ENCODE peak calls at places on chromosomes 13 and 19, in eight cellular contexts. One of them, this sample, is unnamed. For H3K27me3, the result is how much of the 10 kb centered on the place peaks cover.

GRCh38 chr13:44050450-44051063 is 170.9 kb downstream of the LACC1 start:
- DNase-seq in colonic mucosa: no peak
- DNase-seq in psoas muscle: no peak
- DNase-seq in AG04450: no peak
- DNase-seq in body of pancreas: no peak
- DNase-seq in MM.1S: peak
- DNase-seq in tibial nerve: no peak
- DNase-seq in H7: no peak
- DNase-seq in this sample: no peak

GRCh38 chr19:4652075-4652474 is 12.8 kb downstream of the TNFAIP8L1 start:
- DNase-seq in colonic mucosa: no peak
- DNase-seq in psoas muscle: no peak
- DNase-seq in AG04450: no peak
- DNase-seq in body of pancreas: no peak
- DNase-seq in MM.1S: no peak
- DNase-seq in tibial nerve: no peak
- DNase-seq in H7: no peak
- DNase-seq in this sample: no peak

GRCh38 chr19:33374406-33374703 is 846 bp downstream of the CEBPG start:
- DNase-seq in colonic mucosa: no peak
- DNase-seq in psoas muscle: no peak
- DNase-seq in AG04450: no peak
- DNase-seq in body of pancreas: peak
- DNase-seq in MM.1S: no peak
- DNase-seq in tibial nerve: no peak
- DNase-seq in H7: peak
- DNase-seq in this sample: no peak

GRCh38 chr19:30512748-30513389 is 140.7 kb downstream of the ZNF536 start:
- DNase-seq in colonic mucosa: no peak
- DNase-seq in psoas muscle: no peak
- DNase-seq in AG04450: no peak
- DNase-seq in body of pancreas: no peak
- DNase-seq in MM.1S: no peak
- DNase-seq in tibial nerve: no peak
- DNase-seq in H7: no peak
- DNase-seq in this sample: no peak

GRCh38 chr19:46759817-46760333 is 13.6 kb upstream of the STRN4 start:
- DNase-seq in colonic mucosa: no peak
- DNase-seq in psoas muscle: peak
- DNase-seq in AG04450: peak
- DNase-seq in body of pancreas: peak
- DNase-seq in MM.1S: no peak
- DNase-seq in tibial nerve: peak
- DNase-seq in H7: peak
- DNase-seq in this sample: no peak

GRCh38 chr13:62113145-62113544 is 697.5 kb upstream of the PCDH20 start:
- DNase-seq in colonic mucosa: no peak
- DNase-seq in psoas muscle: no peak
- DNase-seq in AG04450: no peak
- DNase-seq in body of pancreas: no peak
- DNase-seq in MM.1S: no peak
- DNase-seq in tibial nerve: no peak
- DNase-seq in H7: no peak
- DNase-seq in this sample: no peak

GRCh38 chr19:57269515-57270250 is 10.6 kb upstream of the ZNF460 start:
- DNase-seq in colonic mucosa: no peak
- DNase-seq in psoas muscle: no peak
- DNase-seq in AG04450: peak
- DNase-seq in body of pancreas: no peak
- DNase-seq in MM.1S: no peak
- DNase-seq in tibial nerve: no peak
- DNase-seq in H7: no peak
- DNase-seq in this sample: no peak

GRCh38 chr19:11418518-11419506 is at the start of gene RGL3:
- DNase-seq in colonic mucosa: peak
- DNase-seq in psoas muscle: peak
- DNase-seq in AG04450: no peak
- DNase-seq in body of pancreas: peak
- DNase-seq in MM.1S: no peak
- DNase-seq in tibial nerve: no peak
- DNase-seq in H7: peak
- DNase-seq in this sample: peak

GRCh38 chr13:43196171-43196611 is 172.8 kb downstream of the DNAJC15 start:
- DNase-seq in colonic mucosa: no peak
- DNase-seq in psoas muscle: peak
- DNase-seq in AG04450: no peak
- DNase-seq in body of pancreas: no peak
- DNase-seq in MM.1S: no peak
- DNase-seq in tibial nerve: no peak
- DNase-seq in H7: no peak
- DNase-seq in this sample: no peak

GRCh38 chr19:33310606-33311325 is 8.4 kb upstream of the CEBPA start:
- DNase-seq in colonic mucosa: peak
- DNase-seq in psoas muscle: no peak
- DNase-seq in AG04450: no peak
- DNase-seq in body of pancreas: peak
- DNase-seq in MM.1S: no peak
- DNase-seq in tibial nerve: no peak
- DNase-seq in H7: no peak
- DNase-seq in this sample: peak

GRCh38 chr19:34994643-34995471 is 5.3 kb upstream of the GRAMD1A start:
- DNase-seq in colonic mucosa: peak
- DNase-seq in psoas muscle: no peak
- DNase-seq in AG04450: no peak
- DNase-seq in body of pancreas: peak
- DNase-seq in MM.1S: no peak
- DNase-seq in tibial nerve: no peak
- DNase-seq in H7: no peak
- DNase-seq in this sample: peak

GRCh38 chr19:6494438-6495036 is 7.6 kb downstream of the TUBB4A start:
- DNase-seq in colonic mucosa: no peak
- DNase-seq in psoas muscle: no peak
- DNase-seq in AG04450: no peak
- DNase-seq in body of pancreas: no peak
- DNase-seq in MM.1S: no peak
- DNase-seq in tibial nerve: no peak
- DNase-seq in H7: no peak
- DNase-seq in this sample: no peak

GRCh38 chr19:45499196-45500180 is 1.2 kb downstream of the PPM1N start:
- DNase-seq in colonic mucosa: peak
- DNase-seq in psoas muscle: peak
- DNase-seq in AG04450: no peak
- DNase-seq in body of pancreas: peak
- DNase-seq in MM.1S: no peak
- DNase-seq in tibial nerve: no peak
- DNase-seq in H7: peak
- DNase-seq in this sample: peak

GRCh38 chr19:13865578-13866462 is 11.1 kb upstream of the NANOS3 start:
- DNase-seq in colonic mucosa: peak
- DNase-seq in psoas muscle: no peak
- DNase-seq in AG04450: no peak
- DNase-seq in body of pancreas: peak
- DNase-seq in MM.1S: no peak
- DNase-seq in tibial nerve: no peak
- DNase-seq in H7: peak
- DNase-seq in this sample: no peak

GRCh38 chr19:11017275-11018035 is 56.6 kb downstream of the SMARCA4 start:
- DNase-seq in colonic mucosa: no peak
- DNase-seq in psoas muscle: no peak
- DNase-seq in AG04450: no peak
- DNase-seq in body of pancreas: no peak
- DNase-seq in MM.1S: no peak
- DNase-seq in tibial nerve: no peak
- DNase-seq in H7: peak
- DNase-seq in this sample: no peak

GRCh38 chr19:7513809-7514642 is 1.9 kb upstream of the ZNF358 start:
- DNase-seq in colonic mucosa: no peak
- DNase-seq in psoas muscle: no peak
- DNase-seq in AG04450: no peak
- DNase-seq in body of pancreas: no peak
- DNase-seq in MM.1S: no peak
- DNase-seq in tibial nerve: no peak
- DNase-seq in H7: no peak
- DNase-seq in this sample: no peak

GRCh38 chr19:27775395-27775794 is 1437.6 kb downstream of the UQCRFS1 start:
- DNase-seq in colonic mucosa: no peak
- DNase-seq in psoas muscle: no peak
- DNase-seq in AG04450: no peak
- DNase-seq in body of pancreas: no peak
- DNase-seq in MM.1S: no peak
- DNase-seq in tibial nerve: no peak
- DNase-seq in H7: no peak
- DNase-seq in this sample: no peak

DNA sequence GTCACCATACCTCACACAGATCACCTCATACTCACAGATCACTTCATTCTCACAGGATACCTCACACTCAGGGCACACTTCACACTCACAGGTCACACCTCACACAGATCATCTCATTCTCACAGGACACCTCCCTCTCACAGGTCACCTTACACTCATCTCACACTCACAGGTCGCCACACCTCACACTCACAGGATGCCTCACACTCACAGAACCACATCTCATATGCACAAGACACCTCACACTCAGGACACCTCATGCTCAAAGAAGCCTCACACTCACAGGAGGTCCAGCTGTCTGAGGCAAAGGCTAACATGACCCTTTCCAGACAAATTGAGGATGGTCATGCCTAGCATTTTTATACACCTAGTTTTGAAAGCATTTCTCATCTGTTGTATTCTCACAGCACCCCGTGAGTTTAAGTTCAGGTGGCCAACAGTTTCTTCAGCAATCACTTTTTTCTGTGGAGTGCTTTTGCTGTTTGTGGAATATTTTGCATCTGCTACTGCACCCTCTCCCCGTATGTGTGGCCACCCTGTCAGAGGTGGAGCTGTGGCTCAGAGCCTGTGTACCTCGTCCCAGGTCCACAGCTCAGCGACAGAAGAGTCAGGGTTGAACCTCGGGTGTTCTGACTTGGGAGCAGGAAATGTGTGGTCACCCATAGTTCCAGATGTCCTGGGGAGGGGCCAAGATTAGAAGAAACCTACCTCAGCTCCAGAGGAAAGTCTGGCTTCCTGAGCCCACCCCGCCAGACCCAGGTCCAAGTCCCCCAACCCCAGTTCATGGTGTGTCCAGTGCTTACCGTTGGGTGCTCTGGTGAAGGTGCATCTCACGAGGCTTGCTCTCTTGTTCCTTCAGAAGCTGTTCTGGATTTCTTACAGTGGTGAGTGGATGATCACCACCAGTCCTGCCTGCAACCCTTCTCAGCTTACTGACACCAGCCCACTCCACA is 7.6 kb downstream of the F7 start:
- DNase-seq in colonic mucosa: no peak
- DNase-seq in psoas muscle: no peak
- DNase-seq in AG04450: no peak
- DNase-seq in body of pancreas: no peak
- DNase-seq in MM.1S: no peak
- DNase-seq in tibial nerve: no peak
- DNase-seq in H7: peak
- DNase-seq in this sample: peak
- H3K27me3 ChIP-seq in colonic mucosa: under half
- H3K27me3 ChIP-seq in psoas muscle: under half
- H3K27me3 ChIP-seq in AG04450: under half
- H3K27me3 ChIP-seq in body of pancreas: under half
- H3K27me3 ChIP-seq in MM.1S: half or more
- H3K27me3 ChIP-seq in tibial nerve: under half
- H3K27me3 ChIP-seq in H7: under half
- H3K27me3 ChIP-seq in this sample: under half

DNA sequence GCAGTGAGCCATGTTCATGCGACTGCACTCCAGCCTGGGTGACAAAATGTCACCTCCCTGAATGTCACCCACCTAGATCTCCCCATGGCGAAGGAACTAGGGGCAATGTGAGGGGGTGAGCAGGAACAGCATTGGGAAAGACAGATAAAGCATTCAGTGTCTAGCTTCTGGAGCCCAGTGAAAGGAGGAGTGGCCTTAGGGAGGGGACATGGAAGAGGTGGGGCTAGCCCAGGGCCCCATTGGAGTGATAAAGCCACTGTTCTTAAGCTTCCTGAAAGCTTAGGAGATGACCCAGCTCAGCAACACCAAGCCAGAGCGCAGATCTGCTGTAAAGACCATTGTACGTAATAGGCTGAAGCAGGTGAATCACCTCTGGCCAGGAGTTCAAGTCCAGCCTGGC is 13.0 kb upstream of the KCNN1 start:
- DNase-seq in colonic mucosa: no peak
- DNase-seq in psoas muscle: no peak
- DNase-seq in AG04450: no peak
- DNase-seq in body of pancreas: no peak
- DNase-seq in MM.1S: no peak
- DNase-seq in tibial nerve: no peak
- DNase-seq in H7: peak
- DNase-seq in this sample: no peak
- H3K27me3 ChIP-seq in colonic mucosa: half or more
- H3K27me3 ChIP-seq in psoas muscle: half or more
- H3K27me3 ChIP-seq in AG04450: half or more
- H3K27me3 ChIP-seq in body of pancreas: half or more
- H3K27me3 ChIP-seq in MM.1S: half or more
- H3K27me3 ChIP-seq in tibial nerve: under half
- H3K27me3 ChIP-seq in H7: half or more
- H3K27me3 ChIP-seq in this sample: half or more

DNA sequence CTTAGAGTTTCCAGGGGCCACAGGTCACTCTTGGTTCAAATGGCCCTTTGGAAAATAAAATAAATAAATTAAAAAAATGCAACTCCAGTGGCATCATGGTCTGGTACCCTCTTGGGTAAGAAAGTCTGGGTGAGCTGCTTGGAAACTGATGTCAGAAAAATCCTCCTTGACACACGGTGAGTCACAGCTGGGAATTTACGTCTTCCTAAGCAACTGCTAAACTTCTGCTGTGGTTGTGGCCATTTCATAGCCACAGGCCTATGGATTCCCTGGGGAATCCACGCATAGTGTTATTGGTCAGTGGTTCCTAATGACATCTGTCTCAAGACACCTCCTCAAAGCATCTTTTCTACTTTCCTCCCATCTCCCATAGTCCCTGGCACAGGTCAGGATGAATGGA is 220.8 kb downstream of the COG6 start:
- DNase-seq in colonic mucosa: no peak
- DNase-seq in psoas muscle: no peak
- DNase-seq in AG04450: peak
- DNase-seq in body of pancreas: no peak
- DNase-seq in MM.1S: no peak
- DNase-seq in tibial nerve: no peak
- DNase-seq in H7: no peak
- DNase-seq in this sample: no peak
- H3K27me3 ChIP-seq in colonic mucosa: under half
- H3K27me3 ChIP-seq in psoas muscle: under half
- H3K27me3 ChIP-seq in AG04450: under half
- H3K27me3 ChIP-seq in body of pancreas: under half
- H3K27me3 ChIP-seq in MM.1S: under half
- H3K27me3 ChIP-seq in tibial nerve: under half
- H3K27me3 ChIP-seq in H7: under half
- H3K27me3 ChIP-seq in this sample: under half

DNA sequence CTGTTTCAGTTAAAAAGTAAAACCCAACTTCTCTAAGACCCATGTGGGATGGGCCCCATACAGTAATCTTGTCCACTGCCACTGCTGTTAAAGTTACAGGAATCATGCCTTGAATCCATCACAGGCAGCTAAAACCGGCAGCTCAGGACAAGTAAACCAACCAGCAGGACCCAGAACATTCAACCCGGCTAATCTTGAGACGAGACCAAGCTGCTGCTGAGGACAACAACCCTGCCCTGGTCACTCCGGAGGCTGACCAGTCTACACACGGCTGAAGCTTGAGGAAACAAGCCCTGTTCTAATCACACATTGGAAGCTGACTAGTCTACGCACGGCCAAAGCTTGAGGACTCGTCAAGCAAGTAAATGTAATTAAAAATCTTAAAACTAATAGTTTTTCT is 105.2 kb upstream of the ZNF492 start:
- DNase-seq in colonic mucosa: no peak
- DNase-seq in psoas muscle: no peak
- DNase-seq in AG04450: no peak
- DNase-seq in body of pancreas: no peak
- DNase-seq in MM.1S: no peak
- DNase-seq in tibial nerve: no peak
- DNase-seq in H7: no peak
- DNase-seq in this sample: no peak
- H3K27me3 ChIP-seq in colonic mucosa: under half
- H3K27me3 ChIP-seq in psoas muscle: under half
- H3K27me3 ChIP-seq in AG04450: under half
- H3K27me3 ChIP-seq in body of pancreas: under half
- H3K27me3 ChIP-seq in MM.1S: under half
- H3K27me3 ChIP-seq in tibial nerve: under half
- H3K27me3 ChIP-seq in H7: under half
- H3K27me3 ChIP-seq in this sample: under half

This sample was measured in upper lobe of right lung.